ENCODE peak calls at places on chromosome 19, in seven cellular contexts. B is Calu3, R is breast epithelium, I is fibroblast of pulmonary artery, F is BE2C, V is neural crest cell, L is progenitor cell of endocrine pancreas. A is an unnamed sample.

GRCh38 chr19:40433391-40434216 is 7.8 kb upstream of the SERTAD1 start:
- DNase-seq in B (peak; percentile 92), R (peak; percentile 87), I (peak; percentile 92), F (peak; percentile 90), V (peak; percentile 50), L (peak; percentile 49), A (peak; percentile 77)

GRCh38 chr19:30318261-30318660 is 53.9 kb upstream of the ZNF536 start:
- DNase-seq in B (no peak), R (no peak), I (no peak), F (no peak), V (no peak), L (no peak), A (no peak)

GRCh38 chr19:56538254-56538760 is 441 bp upstream of the ZFP28 start:
- DNase-seq in B (no peak), R (peak; percentile 89), I (peak; percentile 90), F (peak; percentile 95), V (peak; percentile 71), L (peak; percentile 75), A (peak; percentile 79)

GRCh38 chr19:651114-651818 is 11.6 kb downstream of the FGF22 start:
- DNase-seq in B (no peak), R (no peak), I (no peak), F (no peak), V (no peak), L (no peak), A (no peak)

GRCh38 chr19:35195822-35196221 is 32.7 kb downstream of the FAM187B start:
- DNase-seq in B (peak; percentile 17), R (no peak), I (no peak), F (no peak), V (no peak), L (no peak), A (no peak)

GRCh38 chr19:44587863-44588752 is 25.3 kb upstream of the IGSF23 start:
- DNase-seq in B (peak; percentile 81), R (no peak), I (peak; percentile 89), F (no peak), V (no peak), L (no peak), A (no peak)

GRCh38 chr19:4506449-4507149 is 11.7 kb downstream of the PLIN4 start:
- DNase-seq in B (no peak), R (no peak), I (peak; percentile 53), F (no peak), V (no peak), L (no peak), A (no peak)

GRCh38 chr19:45163751-45164150 is 3.0 kb upstream of the NKPD1 start:
- DNase-seq in B (no peak), R (no peak), I (no peak), F (no peak), V (no peak), L (no peak), A (no peak)

GRCh38 chr19:19064811-19065745 is 1.3 kb downstream of the SLC25A42 start:
- DNase-seq in B (peak; percentile 4), R (no peak), I (no peak), F (no peak), V (peak; percentile 12), L (no peak), A (peak; percentile 30)

GRCh38 chr19:3687774-3688706 is 12.2 kb downstream of the PIP5K1C start:
- DNase-seq in B (no peak), R (peak; percentile 78), I (no peak), F (no peak), V (no peak), L (no peak), A (peak; percentile 41)

GRCh38 chr19:12195501-12195860 is 32.6 kb downstream of the ZNF136 start:
- DNase-seq in B (no peak), R (no peak), I (peak; percentile 4), F (no peak), V (no peak), L (no peak), A (no peak)

GRCh38 chr19:45066921-45067661 is 9.2 kb downstream of the ZNF296 start:
- DNase-seq in B (no peak), R (no peak), I (no peak), F (no peak), V (no peak), L (no peak), A (no peak)

GRCh38 chr19:44570984-44571684 is 41.7 kb upstream of the CEACAM20 start:
- DNase-seq in B (peak; percentile 86), R (no peak), I (peak; percentile 91), F (peak; percentile 74), V (peak; percentile 70), L (peak; percentile 60), A (peak; percentile 66)

GRCh38 chr19:46447824-46448223 is 19.1 kb upstream of the PNMA8C start:
- DNase-seq in B (no peak), R (no peak), I (no peak), F (no peak), V (no peak), L (no peak), A (no peak)

GRCh38 chr19:13938361-13939027 is at the start of gene PODNL1:
- DNase-seq in B (no peak), R (no peak), I (peak; percentile 64), F (no peak), V (no peak), L (no peak), A (no peak)

GRCh38 chr19:17610384-17610783 is 54.9 kb downstream of the COLGALT1 start:
- DNase-seq in B (no peak), R (no peak), I (peak; percentile 26), F (no peak), V (no peak), L (no peak), A (no peak)

GRCh38 chr19:37334179-37335071 is 36.5 kb upstream of the ZNF527 start:
- DNase-seq in B (peak; percentile 87), R (peak; percentile 86), I (peak; percentile 92), F (peak; percentile 90), V (peak; percentile 71), L (peak; percentile 68), A (peak; percentile 86)

GRCh38 chr19:1773173-1773572 is 19.9 kb downstream of the ONECUT3 start:
- DNase-seq in B (peak; percentile 60), R (no peak), I (peak; percentile 46), F (no peak), V (no peak), L (no peak), A (no peak)

GRCh38 chr19:1775951-1776605 is 22.8 kb downstream of the ONECUT3 start:
- DNase-seq in B (no peak), R (no peak), I (no peak), F (no peak), V (no peak), L (no peak), A (no peak)

GRCh38 chr19:1777149-1777548 is 23.8 kb downstream of the ONECUT3 start:
- DNase-seq in B (no peak), R (no peak), I (no peak), F (no peak), V (no peak), L (no peak), A (no peak)

GRCh38 chr19:1776606-1777147 is 23.4 kb downstream of the ONECUT3 start:
- DNase-seq in B (no peak), R (no peak), I (no peak), F (no peak), V (no peak), L (no peak), A (no peak)

DNA sequence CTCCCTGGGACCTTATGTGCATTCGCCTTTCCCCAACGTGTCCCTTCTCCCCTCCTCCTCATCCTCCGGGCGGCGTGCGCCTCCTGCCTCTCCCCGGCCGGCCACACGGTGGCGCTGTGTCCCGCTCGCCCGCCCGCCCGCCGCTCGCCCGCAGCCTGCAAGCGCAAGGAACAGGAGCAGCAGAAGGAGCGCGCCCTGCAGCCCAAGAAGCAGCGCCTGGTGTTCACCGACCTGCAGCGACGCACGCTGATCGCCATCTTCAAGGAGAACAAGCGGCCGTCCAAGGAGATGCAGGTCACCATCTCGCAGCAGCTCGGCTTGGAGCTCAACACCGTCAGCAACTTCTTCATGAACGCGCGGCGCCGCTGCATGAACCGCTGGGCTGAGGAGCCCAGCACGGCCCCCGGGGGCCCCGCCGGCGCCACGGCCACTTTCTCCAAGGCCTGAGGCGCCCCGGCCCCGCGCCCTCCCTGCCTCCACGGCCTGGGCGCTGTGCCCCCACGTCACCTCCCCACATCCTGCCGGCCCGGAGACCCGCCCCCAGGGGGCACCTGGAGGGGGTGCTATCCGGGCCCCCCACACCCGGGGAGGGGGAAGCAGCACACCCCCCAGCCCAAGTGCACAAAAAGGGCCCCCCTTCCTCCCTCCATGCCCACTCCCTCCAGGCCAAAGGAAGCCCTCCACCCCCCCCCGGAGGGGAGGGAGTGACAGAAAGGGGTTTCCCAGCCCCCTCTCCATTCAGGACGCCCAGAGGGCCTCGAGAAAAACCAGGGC is 21.9 kb downstream of the ONECUT3 start:
- DNase-seq in B (no peak), R (no peak), I (no peak), F (peak; percentile 54), V (no peak), L (no peak), A (no peak)
- TF ChIP-seq CTCF in B (peak; percentile 67), R (peak; percentile 15), I (peak; percentile 27), F (peak; percentile 55), V (peak; percentile 63), L (peak; percentile 63), A (peak; percentile 42)

GRCh38 chr19:42919757-42920079 is 2.0 kb upstream of the PSG6 start:
- DNase-seq in B (peak; percentile 13), R (no peak), I (no peak), F (no peak), V (no peak), L (no peak), A (no peak)
- TF ChIP-seq CTCF in B (no peak), R (no peak), I (no peak), F (peak; percentile 1), V (no peak), L (no peak), A (no peak)

DNA sequence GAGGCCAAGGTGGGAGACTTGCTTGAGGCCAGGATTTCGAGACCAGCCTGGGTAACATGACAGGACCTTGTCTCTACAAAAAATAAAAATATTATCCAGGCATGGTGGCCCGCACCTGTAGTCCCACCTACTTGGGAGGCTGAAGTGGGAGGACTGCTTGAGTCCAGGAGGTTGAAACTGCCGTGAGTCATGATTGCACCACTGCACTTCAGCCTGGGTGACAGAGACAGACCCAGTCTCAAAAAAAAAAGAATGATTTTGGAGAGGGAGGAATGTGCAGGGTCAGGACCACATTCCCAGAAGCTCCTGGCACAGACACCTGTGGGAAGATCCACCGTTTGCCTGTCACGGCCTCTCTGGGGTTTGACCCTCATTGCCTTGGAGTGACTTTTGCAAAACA is 9.3 kb upstream of the BAX start:
- DNase-seq in B (no peak), R (no peak), I (no peak), F (no peak), V (no peak), L (no peak), A (no peak)
- TF ChIP-seq CTCF in B (no peak), R (no peak), I (no peak), F (no peak), V (no peak), L (no peak), A (no peak)

DNA sequence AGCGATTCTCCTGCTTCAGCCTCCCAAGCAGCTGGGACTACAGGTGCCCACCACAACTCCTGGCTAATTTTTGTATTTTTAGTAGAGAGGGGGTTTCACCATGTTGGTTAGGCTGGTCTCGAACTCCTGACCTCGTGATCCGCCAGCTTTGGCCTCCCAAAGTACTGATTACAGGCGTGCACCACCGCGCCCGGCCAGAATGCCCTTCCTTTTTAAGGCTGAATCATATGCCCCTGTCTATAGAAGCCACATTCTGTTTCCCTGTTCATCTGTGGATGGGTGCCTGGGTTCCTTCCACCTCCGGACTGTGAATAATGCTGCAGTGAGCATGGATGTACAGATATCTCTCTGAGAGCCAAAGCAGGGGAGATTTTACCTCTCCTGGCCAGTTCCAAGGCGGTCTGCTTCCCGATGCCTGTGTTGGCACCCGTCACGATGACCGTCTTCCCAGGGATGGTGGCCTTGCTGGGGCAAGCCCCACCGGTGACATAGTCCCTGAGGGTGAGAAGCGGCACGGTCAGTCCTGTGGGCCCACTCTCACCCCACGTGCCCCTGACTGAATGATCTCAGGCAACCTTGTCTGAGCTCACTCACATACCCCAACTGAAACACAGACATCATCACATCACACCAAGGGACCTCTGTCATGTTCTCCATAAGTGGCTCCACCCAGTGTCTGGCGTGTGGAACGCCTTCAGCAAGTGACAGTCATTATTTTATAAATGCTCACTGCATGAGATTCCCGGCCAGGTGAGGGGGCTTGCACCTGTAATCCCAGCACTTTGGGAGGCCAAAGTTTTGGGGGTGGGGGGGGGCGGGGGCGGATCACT is 4.0 kb downstream of the RDH13 start:
- DNase-seq in B (no peak), R (no peak), I (no peak), F (no peak), V (no peak), L (no peak), A (no peak)
- TF ChIP-seq CTCF in B (no peak), R (no peak), I (no peak), F (no peak), V (no peak), L (no peak), A (no peak)

A was measured in nephron progenitor cell.